ENCODE peak calls at places on chromosomes 3 and 15, in ten cellular contexts. N is Caki2, Q is AG08395, E is SK-N-SH, I is HTR-8/SVneo, M is DMS79, J is GM23338, X is NCI-H345, C is fibroblast of gingiva, A is EL. V is an unnamed sample.

GRCh38 chr3:196650740-196651311 is 11.3 kb downstream of the NRROS start:
- DNase-seq in N (peak; percentile 86), Q (peak; percentile 99), E (peak; percentile 87), I (peak; percentile 97), M (peak; percentile 56), J (no peak), X (peak; percentile 54), C (peak; percentile 95), A (peak; percentile 96), V (no peak)

GRCh38 chr3:170180107-170180951 is 1.2 kb downstream of the PHC3 start:
- DNase-seq in N (peak; percentile 48), Q (no peak), E (no peak), I (no peak), M (no peak), J (no peak), X (peak; percentile 1), C (peak; percentile 6), A (peak; percentile 14), V (no peak)

GRCh38 chr3:171933441-171933840 is 90.3 kb downstream of the TMEM212 start:
- DNase-seq in N (no peak), Q (no peak), E (no peak), I (no peak), M (no peak), J (no peak), X (no peak), C (no peak), A (no peak), V (no peak)

GRCh38 chr15:89533861-89534544 is 37.6 kb upstream of the RHCG start:
- DNase-seq in N (no peak), Q (no peak), E (no peak), I (no peak), M (no peak), J (no peak), X (no peak), C (peak; percentile 37), A (peak; percentile 17), V (no peak)

GRCh38 chr15:99558084-99558483 is 7.7 kb upstream of the MEF2A start:
- DNase-seq in N (no peak), Q (no peak), E (no peak), I (no peak), M (no peak), J (no peak), X (no peak), C (no peak), A (no peak), V (no peak)

GRCh38 chr15:48176097-48176496 is 2.0 kb downstream of the MYEF2 start:
- DNase-seq in N (peak; percentile 18), Q (no peak), E (no peak), I (no peak), M (no peak), J (no peak), X (no peak), C (no peak), A (peak; percentile 33), V (no peak)

GRCh38 chr3:7978104-7978457 is 523.5 kb upstream of the LMCD1 start:
- DNase-seq in N (no peak), Q (no peak), E (peak; percentile 42), I (no peak), M (no peak), J (no peak), X (no peak), C (no peak), A (no peak), V (no peak)

GRCh38 chr15:37102315-37103021 is 2.1 kb upstream of the MEIS2 start:
- DNase-seq in N (peak; percentile 45), Q (no peak), E (no peak), I (no peak), M (no peak), J (peak; percentile 85), X (peak; percentile 35), C (no peak), A (peak; percentile 33), V (no peak)

GRCh38 chr3:33372218-33373081 is 67.8 kb downstream of the UBP1 start:
- DNase-seq in N (peak; percentile 42), Q (peak; percentile 60), E (peak; percentile 55), I (peak; percentile 54), M (no peak), J (peak; percentile 68), X (peak; percentile 21), C (peak; percentile 44), A (peak; percentile 77), V (no peak)

GRCh38 chr3:184372296-184372821 is 5.6 kb downstream of the THPO start:
- DNase-seq in N (no peak), Q (no peak), E (no peak), I (no peak), M (no peak), J (no peak), X (no peak), C (no peak), A (no peak), V (peak; percentile 55)

GRCh38 chr15:57296473-57297162 is 79.7 kb upstream of the CGNL1 start:
- DNase-seq in N (no peak), Q (no peak), E (no peak), I (no peak), M (no peak), J (peak; percentile 33), X (no peak), C (no peak), A (no peak), V (no peak)

GRCh38 chr3:136070953-136071949 is 105.7 kb downstream of the PPP2R3A start:
- DNase-seq in N (peak; percentile 43), Q (peak; percentile 14), E (no peak), I (peak; percentile 24), M (peak; percentile 3), J (peak; percentile 33), X (no peak), C (peak; percentile 33), A (peak; percentile 93), V (no peak)

GRCh38 chr3:170572665-170573253 is 13.1 kb downstream of the SLC7A14 start:
- DNase-seq in N (peak; percentile 65), Q (peak; percentile 64), E (no peak), I (peak; percentile 51), M (no peak), J (no peak), X (no peak), C (peak; percentile 83), A (peak; percentile 81), V (no peak)

GRCh38 chr3:50373865-50374188 is 14.5 kb upstream of the TMEM115 start:
- DNase-seq in N (no peak), Q (no peak), E (no peak), I (no peak), M (no peak), J (no peak), X (no peak), C (no peak), A (no peak), V (no peak)

GRCh38 chr3:105960381-105960780 is 91.6 kb upstream of the CBLB start:
- DNase-seq in N (no peak), Q (no peak), E (no peak), I (no peak), M (no peak), J (no peak), X (no peak), C (no peak), A (no peak), V (no peak)

GRCh38 chr3:20099020-20099539 is 58.8 kb downstream of the KAT2B start:
- DNase-seq in N (no peak), Q (no peak), E (no peak), I (no peak), M (no peak), J (no peak), X (no peak), C (peak; percentile 21), A (no peak), V (no peak)

GRCh38 chr3:13277130-13277783 is 142.9 kb downstream of the NUP210 start:
- DNase-seq in N (no peak), Q (no peak), E (no peak), I (no peak), M (no peak), J (no peak), X (no peak), C (no peak), A (no peak), V (no peak)

GRCh38 chr15:51737538-51738305 is at the start of gene LYSMD2:
- DNase-seq in N (peak; percentile 72), Q (peak; percentile 70), E (peak; percentile 87), I (peak; percentile 40), M (peak; percentile 27), J (peak; percentile 69), X (peak; percentile 47), C (peak; percentile 53), A (peak; percentile 71), V (peak; percentile 93)

GRCh38 chr3:29291982-29292363 is 11.1 kb downstream of the RBMS3 start:
- DNase-seq in N (no peak), Q (no peak), E (no peak), I (no peak), M (no peak), J (no peak), X (no peak), C (no peak), A (no peak), V (no peak)

GRCh38 chr3:178989821-178990220 is 81.8 kb downstream of the ZMAT3 start:
- DNase-seq in N (no peak), Q (no peak), E (no peak), I (no peak), M (no peak), J (no peak), X (no peak), C (no peak), A (no peak), V (no peak)

GRCh38 chr3:186651678-186652215 is 11.5 kb downstream of the FETUB start:
- DNase-seq in N (no peak), Q (no peak), E (no peak), I (no peak), M (no peak), J (no peak), X (peak; percentile 11), C (no peak), A (no peak), V (no peak)